ENCODE peak calls at places on chromosomes 11 and 22, in six cellular contexts. Z is ELR, N is small intestine, J is EL, R is brain microvascular endothelial cell, Q is ELF-1. X is an unnamed sample.

GRCh38 chr11:33507967-33508366 is 192.7 kb downstream of the C11orf91 start:
- DNase-seq in Z (peak), N (peak), J (peak), R (peak), Q (peak), X (no peak)

GRCh38 chr11:106262852-106263251 is 185.4 kb downstream of the AASDHPPT start:
- DNase-seq in Z (no peak), N (no peak), J (no peak), R (peak), Q (no peak), X (no peak)

GRCh38 chr11:18575361-18575760 is 13.2 kb downstream of the UEVLD start:
- DNase-seq in Z (no peak), N (no peak), J (no peak), R (no peak), Q (no peak), X (no peak)

GRCh38 chr11:66278396-66279091 is 569 bp downstream of the CNIH2 start:
- DNase-seq in Z (peak), N (no peak), J (no peak), R (peak), Q (no peak), X (no peak)

GRCh38 chr11:106424111-106424510 is 346.6 kb downstream of the AASDHPPT start:
- DNase-seq in Z (peak), N (no peak), J (peak), R (peak), Q (no peak), X (no peak)

GRCh38 chr11:122803306-122803705 is 35.0 kb upstream of the CRTAM start:
- DNase-seq in Z (peak), N (no peak), J (peak), R (peak), Q (peak), X (no peak)

GRCh38 chr11:90594658-90595057 is 371.8 kb upstream of the CHORDC1 start:
- DNase-seq in Z (no peak), N (no peak), J (no peak), R (no peak), Q (no peak), X (no peak)

GRCh38 chr11:116601734-116602636 is 170.8 kb downstream of the BUD13 start:
- DNase-seq in Z (no peak), N (no peak), J (no peak), R (peak), Q (no peak), X (peak)

GRCh38 chr11:119905162-119905561 is 176.2 kb upstream of the NECTIN1 start:
- DNase-seq in Z (no peak), N (peak), J (no peak), R (no peak), Q (no peak), X (no peak)

GRCh38 chr22:38844661-38845367 is 986 bp upstream of the NPTXR start:
- DNase-seq in Z (no peak), N (no peak), J (no peak), R (no peak), Q (no peak), X (no peak)

GRCh38 chr11:66337103-66337899 is 1.1 kb upstream of the RIN1 start:
- DNase-seq in Z (peak), N (no peak), J (peak), R (peak), Q (no peak), X (peak)

GRCh38 chr11:110463153-110463552 is 33.4 kb downstream of the FDX1 start:
- DNase-seq in Z (peak), N (peak), J (peak), R (peak), Q (peak), X (peak)

GRCh38 chr11:130042093-130042591 is 27.6 kb upstream of the APLP2 start:
- DNase-seq in Z (peak), N (no peak), J (peak), R (peak), Q (no peak), X (no peak)

GRCh38 chr22:23158516-23159286 is 13.4 kb downstream of the RAB36 start:
- DNase-seq in Z (no peak), N (no peak), J (no peak), R (no peak), Q (no peak), X (no peak)

GRCh38 chr22:27668828-27669797 is 132.4 kb downstream of the MN1 start:
- DNase-seq in Z (peak), N (peak), J (peak), R (peak), Q (peak), X (no peak)

GRCh38 chr22:28015676-28016601 is 96.9 kb upstream of the PITPNB start:
- DNase-seq in Z (no peak), N (no peak), J (no peak), R (no peak), Q (no peak), X (peak)

GRCh38 chr22:21003782-21004181 is 1.9 kb upstream of the THAP7 start:
- DNase-seq in Z (no peak), N (peak), J (no peak), R (no peak), Q (no peak), X (no peak)

GRCh38 chr22:23376256-23376655 is 195.9 kb downstream of the BCR start:
- DNase-seq in Z (peak), N (peak), J (peak), R (no peak), Q (peak), X (no peak)

GRCh38 chr11:61718613-61719302 is 33.7 kb upstream of the MYRF start:
- DNase-seq in Z (peak), N (no peak), J (peak), R (peak), Q (peak), X (no peak)

GRCh38 chr22:48569476-48570233 is 1258.0 kb downstream of the BRD1 start:
- DNase-seq in Z (no peak), N (no peak), J (no peak), R (no peak), Q (no peak), X (no peak)

GRCh38 chr11:35148163-35148562 is 9.2 kb downstream of the CD44 start:
- DNase-seq in Z (peak), N (no peak), J (no peak), R (no peak), Q (no peak), X (no peak)

GRCh38 chr11:93541884-93542752 is 1.1 kb downstream of the SMCO4 start:
- DNase-seq in Z (peak), N (peak), J (peak), R (peak), Q (peak), X (peak)

GRCh38 chr22:22753526-22754267 is 109.3 kb downstream of the GGTLC2 start:
- DNase-seq in Z (peak), N (peak), J (peak), R (peak), Q (peak), X (no peak)

GRCh38 chr22:17647996-17648395 is 9.4 kb downstream of the BCL2L13 start:
- DNase-seq in Z (no peak), N (no peak), J (no peak), R (no peak), Q (no peak), X (no peak)

GRCh38 chr22:36862251-36863242 is 1.7 kb downstream of the NCF4 start:
- DNase-seq in Z (no peak), N (no peak), J (no peak), R (no peak), Q (no peak), X (peak)

GRCh38 chr11:19253149-19253540 is 12.4 kb upstream of the E2F8 start:
- DNase-seq in Z (no peak), N (no peak), J (no peak), R (no peak), Q (peak), X (no peak)

GRCh38 chr11:12961615-12962014 is 47.5 kb upstream of the RASSF10 start:
- DNase-seq in Z (peak), N (no peak), J (no peak), R (no peak), Q (no peak), X (no peak)

GRCh38 chr11:44097821-44098220 is 2.3 kb downstream of the EXT2 start:
- DNase-seq in Z (peak), N (no peak), J (no peak), R (no peak), Q (no peak), X (no peak)

GRCh38 chr11:13206086-13206640 is 71.4 kb upstream of the BMAL1 start:
- DNase-seq in Z (no peak), N (no peak), J (no peak), R (no peak), Q (no peak), X (no peak)